ENCODE peak calls at places on chromosome X, in six cellular contexts. S, K, H, B, Q and V are unnamed samples.

GRCh38 chrX:37077646-37078433 is 69.7 kb downstream of the FAM47C start:
- DNase-seq in S (no peak), K (no peak), H (no peak), B (no peak), Q (no peak), V (no peak)

GRCh38 chrX:70444326-70445196 is at the start of gene DLG3:
- DNase-seq in S (no peak), K (peak), H (no peak), B (no peak), Q (peak), V (no peak)

GRCh38 chrX:150625875-150626274 is 57.5 kb downstream of the MTM1 start:
- DNase-seq in S (no peak), K (no peak), H (no peak), B (no peak), Q (no peak), V (no peak)

GRCh38 chrX:153438522-153438921 is 7.3 kb downstream of the TREX2 start:
- DNase-seq in S (peak), K (peak), H (no peak), B (no peak), Q (peak), V (peak)

GRCh38 chrX:135384161-135384836 is 37.4 kb upstream of the SMIM10L2A start:
- DNase-seq in S (no peak), K (no peak), H (peak), B (no peak), Q (no peak), V (no peak)

GRCh38 chrX:110409925-110410324 is 51.3 kb downstream of the RTL9 start:
- DNase-seq in S (no peak), K (no peak), H (no peak), B (peak), Q (peak), V (peak)

GRCh38 chrX:47650164-47651042 is at the start of gene ELK1:
- DNase-seq in S (peak), K (peak), H (peak), B (peak), Q (peak), V (peak)

GRCh38 chrX:27350476-27350875 is 112.7 kb downstream of the PPP4R3C start:
- DNase-seq in S (no peak), K (no peak), H (no peak), B (no peak), Q (no peak), V (peak)

GRCh38 chrX:130039847-130040246 is 57.4 kb downstream of the BCORL1 start:
- DNase-seq in S (no peak), K (no peak), H (no peak), B (no peak), Q (no peak), V (no peak)

GRCh38 chrX:65750674-65751469 is 83.4 kb downstream of the MSN start:
- DNase-seq in S (no peak), K (no peak), H (peak), B (no peak), Q (no peak), V (peak)

GRCh38 chrX:331145-331771 is 12.7 kb upstream of the GTPBP6 start:
- DNase-seq in S (no peak), K (peak), H (no peak), B (no peak), Q (peak), V (no peak)

GRCh38 chrX:105752334-105752733 is 70.0 kb upstream of the NRK start:
- DNase-seq in S (no peak), K (peak), H (no peak), B (no peak), Q (no peak), V (no peak)

GRCh38 chrX:7083468-7084396 is 63.8 kb upstream of the STS start:
- DNase-seq in S (peak), K (no peak), H (peak), B (peak), Q (peak), V (peak)

GRCh38 chrX:17605676-17606075 is 131.6 kb upstream of the SCML1 start:
- DNase-seq in S (no peak), K (no peak), H (no peak), B (no peak), Q (no peak), V (no peak)

GRCh38 chrX:134999469-134999868 is 8.7 kb downstream of the SMIM10 start:
- DNase-seq in S (no peak), K (peak), H (no peak), B (no peak), Q (peak), V (peak)

GRCh38 chrX:87636533-87636932 is 118.9 kb downstream of the KLHL4 start:
- DNase-seq in S (no peak), K (no peak), H (no peak), B (no peak), Q (no peak), V (no peak)

GRCh38 chrX:51332188-51332942 is at the start of gene NUDT10:
- DNase-seq in S (no peak), K (no peak), H (peak), B (no peak), Q (peak), V (no peak)

GRCh38 chrX:150567645-150568319 is 639 bp upstream of the MTM1 start:
- DNase-seq in S (no peak), K (no peak), H (no peak), B (no peak), Q (no peak), V (no peak)

GRCh38 chrX:131734621-131735020 is 190.7 kb downstream of the OR13H1 start:
- DNase-seq in S (no peak), K (peak), H (no peak), B (peak), Q (no peak), V (no peak)

GRCh38 chrX:140765043-140765784 is 55.7 kb downstream of the LINC00632 start:
- DNase-seq in S (no peak), K (peak), H (no peak), B (no peak), Q (peak), V (no peak)

GRCh38 chrX:109856974-109857373 is 123.9 kb upstream of the ACSL4 start:
- DNase-seq in S (no peak), K (no peak), H (no peak), B (no peak), Q (peak), V (peak)

GRCh38 chrX:40615976-40616375 is 7.3 kb upstream of the MPC1L start:
- DNase-seq in S (no peak), K (no peak), H (no peak), B (no peak), Q (no peak), V (no peak)

GRCh38 chrX:103953353-103953752 is 9.1 kb upstream of the TMSB15B start:
- DNase-seq in S (no peak), K (no peak), H (no peak), B (no peak), Q (no peak), V (no peak)

GRCh38 chrX:17654116-17654515 is 83.2 kb upstream of the SCML1 start:
- DNase-seq in S (no peak), K (no peak), H (peak), B (no peak), Q (no peak), V (no peak)

GRCh38 chrX:24520472-24520871 is 55.4 kb downstream of the PDK3 start:
- DNase-seq in S (no peak), K (no peak), H (no peak), B (no peak), Q (no peak), V (no peak)

GRCh38 chrX:45505214-45505613 is 304.5 kb upstream of the DIPK2B start:
- DNase-seq in S (peak), K (no peak), H (no peak), B (no peak), Q (peak), V (no peak)

GRCh38 chrX:77561372-77561771 is 114.2 kb downstream of the FGF16 start:
- DNase-seq in S (no peak), K (no peak), H (no peak), B (no peak), Q (no peak), V (no peak)

GRCh38 chrX:72080800-72081199 is 50.9 kb downstream of the RTL5 start:
- DNase-seq in S (no peak), K (no peak), H (no peak), B (no peak), Q (no peak), V (no peak)

GRCh38 chrX:105315301-105315700 is 94.8 kb upstream of the TEX13A start:
- DNase-seq in S (peak), K (no peak), H (no peak), B (no peak), Q (no peak), V (no peak)

GRCh38 chrX:129637217-129638109 is 17.3 kb downstream of the APLN start:
- DNase-seq in S (peak), K (peak), H (peak), B (peak), Q (peak), V (peak)